ENCODE peak calls at places on chromosomes 11 and 22, in ten cellular contexts. One of them, this sample, is unnamed.

GRCh38 chr22:21698430-21699329 is 32.9 kb downstream of the PPIL2 start:
- DNase-seq in stimulated activated naive CD4-positive, alpha-beta T cell treated with Interleukin-2 at 50 U/mL for 16 hours: no peak
- DNase-seq in RKO: no peak
- DNase-seq in neural progenitor cell: peak
- DNase-seq in OCI-LY7: no peak
- DNase-seq in stimulated activated CD8-positive, alpha-beta memory T cell treated with anti-CD3 and anti-CD28 coated beads, Interleukin-7, amount 100 ng/mL, for 24 hours: no peak
- DNase-seq in HFF-Myc: peak
- DNase-seq in HEK293T: no peak
- DNase-seq in cardiac fibroblast: peak
- DNase-seq in stimulated activated CD4-positive, alpha-beta T cell treated with anti-CD3 and anti-CD28 coated beads, Interleukin-1b, Interleukin-23, amount 100 ng/mL, for 24 hours: no peak
- DNase-seq in this sample: no peak

GRCh38 chr11:113189909-113190667 is 124.3 kb upstream of the TTC12 start:
- DNase-seq in stimulated activated naive CD4-positive, alpha-beta T cell treated with Interleukin-2 at 50 U/mL for 16 hours: no peak
- DNase-seq in RKO: peak
- DNase-seq in neural progenitor cell: no peak
- DNase-seq in OCI-LY7: no peak
- DNase-seq in stimulated activated CD8-positive, alpha-beta memory T cell treated with anti-CD3 and anti-CD28 coated beads, Interleukin-7, amount 100 ng/mL, for 24 hours: no peak
- DNase-seq in HFF-Myc: peak
- DNase-seq in HEK293T: no peak
- DNase-seq in cardiac fibroblast: peak
- DNase-seq in stimulated activated CD4-positive, alpha-beta T cell treated with anti-CD3 and anti-CD28 coated beads, Interleukin-1b, Interleukin-23, amount 100 ng/mL, for 24 hours: no peak
- DNase-seq in this sample: no peak

GRCh38 chr11:128725630-128726461 is 32.0 kb downstream of the FLI1 start:
- DNase-seq in stimulated activated naive CD4-positive, alpha-beta T cell treated with Interleukin-2 at 50 U/mL for 16 hours: peak
- DNase-seq in RKO: no peak
- DNase-seq in neural progenitor cell: no peak
- DNase-seq in OCI-LY7: peak
- DNase-seq in stimulated activated CD8-positive, alpha-beta memory T cell treated with anti-CD3 and anti-CD28 coated beads, Interleukin-7, amount 100 ng/mL, for 24 hours: no peak
- DNase-seq in HFF-Myc: no peak
- DNase-seq in HEK293T: no peak
- DNase-seq in cardiac fibroblast: peak
- DNase-seq in stimulated activated CD4-positive, alpha-beta T cell treated with anti-CD3 and anti-CD28 coated beads, Interleukin-1b, Interleukin-23, amount 100 ng/mL, for 24 hours: no peak
- DNase-seq in this sample: peak

GRCh38 chr11:35511666-35512065 is 13.8 kb downstream of the PAMR1 start:
- DNase-seq in stimulated activated naive CD4-positive, alpha-beta T cell treated with Interleukin-2 at 50 U/mL for 16 hours: no peak
- DNase-seq in RKO: peak
- DNase-seq in neural progenitor cell: no peak
- DNase-seq in OCI-LY7: no peak
- DNase-seq in stimulated activated CD8-positive, alpha-beta memory T cell treated with anti-CD3 and anti-CD28 coated beads, Interleukin-7, amount 100 ng/mL, for 24 hours: no peak
- DNase-seq in HFF-Myc: no peak
- DNase-seq in HEK293T: no peak
- DNase-seq in cardiac fibroblast: peak
- DNase-seq in stimulated activated CD4-positive, alpha-beta T cell treated with anti-CD3 and anti-CD28 coated beads, Interleukin-1b, Interleukin-23, amount 100 ng/mL, for 24 hours: no peak
- DNase-seq in this sample: no peak

GRCh38 chr22:42685941-42686666 is 34.6 kb downstream of the A4GALT start:
- DNase-seq in stimulated activated naive CD4-positive, alpha-beta T cell treated with Interleukin-2 at 50 U/mL for 16 hours: no peak
- DNase-seq in RKO: no peak
- DNase-seq in neural progenitor cell: peak
- DNase-seq in OCI-LY7: no peak
- DNase-seq in stimulated activated CD8-positive, alpha-beta memory T cell treated with anti-CD3 and anti-CD28 coated beads, Interleukin-7, amount 100 ng/mL, for 24 hours: no peak
- DNase-seq in HFF-Myc: no peak
- DNase-seq in HEK293T: no peak
- DNase-seq in cardiac fibroblast: peak
- DNase-seq in stimulated activated CD4-positive, alpha-beta T cell treated with anti-CD3 and anti-CD28 coated beads, Interleukin-1b, Interleukin-23, amount 100 ng/mL, for 24 hours: no peak
- DNase-seq in this sample: no peak

GRCh38 chr11:25860677-25861445 is 471.1 kb upstream of the ANO3 start:
- DNase-seq in stimulated activated naive CD4-positive, alpha-beta T cell treated with Interleukin-2 at 50 U/mL for 16 hours: no peak
- DNase-seq in RKO: no peak
- DNase-seq in neural progenitor cell: no peak
- DNase-seq in OCI-LY7: no peak
- DNase-seq in stimulated activated CD8-positive, alpha-beta memory T cell treated with anti-CD3 and anti-CD28 coated beads, Interleukin-7, amount 100 ng/mL, for 24 hours: no peak
- DNase-seq in HFF-Myc: no peak
- DNase-seq in HEK293T: no peak
- DNase-seq in cardiac fibroblast: peak
- DNase-seq in stimulated activated CD4-positive, alpha-beta T cell treated with anti-CD3 and anti-CD28 coated beads, Interleukin-1b, Interleukin-23, amount 100 ng/mL, for 24 hours: no peak
- DNase-seq in this sample: no peak

GRCh38 chr11:11296434-11296833 is 56.6 kb downstream of the CSNK2A3 start:
- DNase-seq in stimulated activated naive CD4-positive, alpha-beta T cell treated with Interleukin-2 at 50 U/mL for 16 hours: no peak
- DNase-seq in RKO: no peak
- DNase-seq in neural progenitor cell: no peak
- DNase-seq in OCI-LY7: no peak
- DNase-seq in stimulated activated CD8-positive, alpha-beta memory T cell treated with anti-CD3 and anti-CD28 coated beads, Interleukin-7, amount 100 ng/mL, for 24 hours: no peak
- DNase-seq in HFF-Myc: no peak
- DNase-seq in HEK293T: no peak
- DNase-seq in cardiac fibroblast: no peak
- DNase-seq in stimulated activated CD4-positive, alpha-beta T cell treated with anti-CD3 and anti-CD28 coated beads, Interleukin-1b, Interleukin-23, amount 100 ng/mL, for 24 hours: no peak
- DNase-seq in this sample: no peak

GRCh38 chr11:66349084-66349386 is 1.6 kb upstream of the B4GAT1 start:
- DNase-seq in stimulated activated naive CD4-positive, alpha-beta T cell treated with Interleukin-2 at 50 U/mL for 16 hours: no peak
- DNase-seq in RKO: no peak
- DNase-seq in neural progenitor cell: no peak
- DNase-seq in OCI-LY7: no peak
- DNase-seq in stimulated activated CD8-positive, alpha-beta memory T cell treated with anti-CD3 and anti-CD28 coated beads, Interleukin-7, amount 100 ng/mL, for 24 hours: no peak
- DNase-seq in HFF-Myc: no peak
- DNase-seq in HEK293T: no peak
- DNase-seq in cardiac fibroblast: no peak
- DNase-seq in stimulated activated CD4-positive, alpha-beta T cell treated with anti-CD3 and anti-CD28 coated beads, Interleukin-1b, Interleukin-23, amount 100 ng/mL, for 24 hours: no peak
- DNase-seq in this sample: no peak

GRCh38 chr11:69337211-69337721 is 43.3 kb downstream of the MYEOV start:
- DNase-seq in stimulated activated naive CD4-positive, alpha-beta T cell treated with Interleukin-2 at 50 U/mL for 16 hours: peak
- DNase-seq in RKO: no peak
- DNase-seq in neural progenitor cell: no peak
- DNase-seq in OCI-LY7: peak
- DNase-seq in stimulated activated CD8-positive, alpha-beta memory T cell treated with anti-CD3 and anti-CD28 coated beads, Interleukin-7, amount 100 ng/mL, for 24 hours: no peak
- DNase-seq in HFF-Myc: no peak
- DNase-seq in HEK293T: no peak
- DNase-seq in cardiac fibroblast: no peak
- DNase-seq in stimulated activated CD4-positive, alpha-beta T cell treated with anti-CD3 and anti-CD28 coated beads, Interleukin-1b, Interleukin-23, amount 100 ng/mL, for 24 hours: peak
- DNase-seq in this sample: peak

GRCh38 chr11:21707116-21707769 is 485.6 kb upstream of the ANO5 start:
- DNase-seq in stimulated activated naive CD4-positive, alpha-beta T cell treated with Interleukin-2 at 50 U/mL for 16 hours: no peak
- DNase-seq in RKO: no peak
- DNase-seq in neural progenitor cell: no peak
- DNase-seq in OCI-LY7: no peak
- DNase-seq in stimulated activated CD8-positive, alpha-beta memory T cell treated with anti-CD3 and anti-CD28 coated beads, Interleukin-7, amount 100 ng/mL, for 24 hours: no peak
- DNase-seq in HFF-Myc: no peak
- DNase-seq in HEK293T: no peak
- DNase-seq in cardiac fibroblast: no peak
- DNase-seq in stimulated activated CD4-positive, alpha-beta T cell treated with anti-CD3 and anti-CD28 coated beads, Interleukin-1b, Interleukin-23, amount 100 ng/mL, for 24 hours: no peak
- DNase-seq in this sample: no peak

GRCh38 chr11:89487016-89487415 is 4.2 kb downstream of the NOX4 start:
- DNase-seq in stimulated activated naive CD4-positive, alpha-beta T cell treated with Interleukin-2 at 50 U/mL for 16 hours: no peak
- DNase-seq in RKO: no peak
- DNase-seq in neural progenitor cell: no peak
- DNase-seq in OCI-LY7: no peak
- DNase-seq in stimulated activated CD8-positive, alpha-beta memory T cell treated with anti-CD3 and anti-CD28 coated beads, Interleukin-7, amount 100 ng/mL, for 24 hours: no peak
- DNase-seq in HFF-Myc: no peak
- DNase-seq in HEK293T: no peak
- DNase-seq in cardiac fibroblast: no peak
- DNase-seq in stimulated activated CD4-positive, alpha-beta T cell treated with anti-CD3 and anti-CD28 coated beads, Interleukin-1b, Interleukin-23, amount 100 ng/mL, for 24 hours: no peak
- DNase-seq in this sample: no peak

GRCh38 chr11:129191649-129192048 is 476 bp downstream of the ARHGAP32 start:
- DNase-seq in stimulated activated naive CD4-positive, alpha-beta T cell treated with Interleukin-2 at 50 U/mL for 16 hours: no peak
- DNase-seq in RKO: no peak
- DNase-seq in neural progenitor cell: no peak
- DNase-seq in OCI-LY7: no peak
- DNase-seq in stimulated activated CD8-positive, alpha-beta memory T cell treated with anti-CD3 and anti-CD28 coated beads, Interleukin-7, amount 100 ng/mL, for 24 hours: no peak
- DNase-seq in HFF-Myc: no peak
- DNase-seq in HEK293T: no peak
- DNase-seq in cardiac fibroblast: no peak
- DNase-seq in stimulated activated CD4-positive, alpha-beta T cell treated with anti-CD3 and anti-CD28 coated beads, Interleukin-1b, Interleukin-23, amount 100 ng/mL, for 24 hours: no peak
- DNase-seq in this sample: no peak

GRCh38 chr11:82195251-82195650 is 538.4 kb downstream of the FAM181B start:
- DNase-seq in stimulated activated naive CD4-positive, alpha-beta T cell treated with Interleukin-2 at 50 U/mL for 16 hours: no peak
- DNase-seq in RKO: no peak
- DNase-seq in neural progenitor cell: no peak
- DNase-seq in OCI-LY7: no peak
- DNase-seq in stimulated activated CD8-positive, alpha-beta memory T cell treated with anti-CD3 and anti-CD28 coated beads, Interleukin-7, amount 100 ng/mL, for 24 hours: no peak
- DNase-seq in HFF-Myc: no peak
- DNase-seq in HEK293T: no peak
- DNase-seq in cardiac fibroblast: no peak
- DNase-seq in stimulated activated CD4-positive, alpha-beta T cell treated with anti-CD3 and anti-CD28 coated beads, Interleukin-1b, Interleukin-23, amount 100 ng/mL, for 24 hours: no peak
- DNase-seq in this sample: no peak

GRCh38 chr22:39152024-39152510 is 413 bp downstream of the CBX7 start:
- DNase-seq in stimulated activated naive CD4-positive, alpha-beta T cell treated with Interleukin-2 at 50 U/mL for 16 hours: no peak
- DNase-seq in RKO: no peak
- DNase-seq in neural progenitor cell: no peak
- DNase-seq in OCI-LY7: no peak
- DNase-seq in stimulated activated CD8-positive, alpha-beta memory T cell treated with anti-CD3 and anti-CD28 coated beads, Interleukin-7, amount 100 ng/mL, for 24 hours: no peak
- DNase-seq in HFF-Myc: no peak
- DNase-seq in HEK293T: no peak
- DNase-seq in cardiac fibroblast: no peak
- DNase-seq in stimulated activated CD4-positive, alpha-beta T cell treated with anti-CD3 and anti-CD28 coated beads, Interleukin-1b, Interleukin-23, amount 100 ng/mL, for 24 hours: no peak
- DNase-seq in this sample: no peak

GRCh38 chr11:1085440-1086170 is 10.9 kb downstream of the MUC2 start:
- DNase-seq in stimulated activated naive CD4-positive, alpha-beta T cell treated with Interleukin-2 at 50 U/mL for 16 hours: no peak
- DNase-seq in RKO: no peak
- DNase-seq in neural progenitor cell: no peak
- DNase-seq in OCI-LY7: no peak
- DNase-seq in stimulated activated CD8-positive, alpha-beta memory T cell treated with anti-CD3 and anti-CD28 coated beads, Interleukin-7, amount 100 ng/mL, for 24 hours: no peak
- DNase-seq in HFF-Myc: no peak
- DNase-seq in HEK293T: no peak
- DNase-seq in cardiac fibroblast: no peak
- DNase-seq in stimulated activated CD4-positive, alpha-beta T cell treated with anti-CD3 and anti-CD28 coated beads, Interleukin-1b, Interleukin-23, amount 100 ng/mL, for 24 hours: no peak
- DNase-seq in this sample: no peak

GRCh38 chr22:38614331-38615122 is 41.7 kb downstream of the FAM227A start:
- DNase-seq in stimulated activated naive CD4-positive, alpha-beta T cell treated with Interleukin-2 at 50 U/mL for 16 hours: no peak
- DNase-seq in RKO: no peak
- DNase-seq in neural progenitor cell: no peak
- DNase-seq in OCI-LY7: no peak
- DNase-seq in stimulated activated CD8-positive, alpha-beta memory T cell treated with anti-CD3 and anti-CD28 coated beads, Interleukin-7, amount 100 ng/mL, for 24 hours: no peak
- DNase-seq in HFF-Myc: no peak
- DNase-seq in HEK293T: no peak
- DNase-seq in cardiac fibroblast: no peak
- DNase-seq in stimulated activated CD4-positive, alpha-beta T cell treated with anti-CD3 and anti-CD28 coated beads, Interleukin-1b, Interleukin-23, amount 100 ng/mL, for 24 hours: no peak
- DNase-seq in this sample: no peak

This sample was measured in activated CD4-positive, alpha-beta T cell treated with anti-CD3 and anti-CD28 coated beads for 24 hours.